ENCODE peak calls at places on chromosomes 7 and 10, in four cellular contexts. X is pancreas, D is GM13976, S is T-helper 1 cell. E is an unnamed sample.

GRCh38 chr7:138608292-138608691 is 92.9 kb downstream of the SVOPL start:
- DNase-seq in D (peak), X (no peak), S (no peak), E (no peak)

GRCh38 chr10:94104316-94105060 is 110.8 kb downstream of the PLCE1 start:
- DNase-seq in D (no peak), S (no peak), X (no peak), E (no peak)

GRCh38 chr7:54969190-54969967 is 49.4 kb upstream of the EGFR start:
- DNase-seq in D (no peak), X (no peak), S (no peak), E (no peak)

GRCh38 chr7:158684329-158684728 is 20.3 kb downstream of the NCAPG2 start:
- DNase-seq in D (no peak), X (no peak), S (no peak), E (no peak)

GRCh38 chr10:11626071-11626470 is 14.6 kb upstream of the USP6NL start:
- DNase-seq in S (no peak), X (no peak), D (no peak), E (no peak)

GRCh38 chr10:86757110-86757790 is 831 bp downstream of the BMPR1A start:
- DNase-seq in D (peak), S (no peak), X (peak), E (peak)

GRCh38 chr7:76063525-76063924 is 15.6 kb downstream of the MDH2 start:
- DNase-seq in S (no peak), D (no peak), X (peak), E (no peak)

GRCh38 chr10:60818134-60818770 is 40.0 kb downstream of the CDK1 start:
- DNase-seq in X (no peak), S (no peak), D (no peak), E (peak)

GRCh38 chr7:138442822-138443221 is 17.2 kb upstream of the TRIM24 start:
- DNase-seq in S (no peak), D (no peak), X (no peak), E (no peak)

GRCh38 chr7:142319970-142320369 is 62.1 kb upstream of the PRSS58 start:
- DNase-seq in X (no peak), D (no peak), S (no peak), E (no peak)

GRCh38 chr7:42315631-42316030 is 78.6 kb upstream of the GLI3 start:
- DNase-seq in S (no peak), D (no peak), X (no peak), E (peak)

GRCh38 chr10:73586583-73586984 is 4.6 kb downstream of the USP54 start:
- DNase-seq in D (no peak), X (no peak), S (no peak), E (peak)

GRCh38 chr7:32579776-32580175 is 84.5 kb downstream of the AVL9 start:
- DNase-seq in D (no peak), S (no peak), X (no peak), E (no peak)

GRCh38 chr10:43861966-43862751 is 213.5 kb upstream of the ZNF32 start:
- DNase-seq in S (no peak), X (no peak), D (no peak), E (peak)

GRCh38 chr10:653991-654646 is 35.3 kb downstream of the DIP2C start:
- DNase-seq in S (no peak), D (no peak), X (no peak), E (no peak)

GRCh38 chr7:7103343-7104313 is 78.7 kb upstream of the C1GALT1 start:
- DNase-seq in D (peak), S (no peak), X (peak), E (no peak)

GRCh38 chr7:47298636-47299035 is 283.3 kb downstream of the TNS3 start:
- DNase-seq in X (no peak), D (no peak), S (no peak), E (no peak)

GRCh38 chr10:810351-810846 is 120.9 kb upstream of the DIP2C start:
- DNase-seq in X (no peak), S (no peak), D (no peak), E (no peak)

GRCh38 chr7:111006691-111007090 is 84.2 kb upstream of the LRRN3 start:
- DNase-seq in S (no peak), D (no peak), X (no peak), E (no peak)

GRCh38 chr10:25059990-25060389 is 43.6 kb downstream of the THNSL1 start:
- DNase-seq in X (no peak), S (no peak), D (no peak), E (peak)

GRCh38 chr7:10797157-10797556 is 176.5 kb upstream of the PHF14 start:
- DNase-seq in D (no peak), S (no peak), X (no peak), E (no peak)

GRCh38 chr7:40885503-40885902 is 750.7 kb downstream of the SUGCT start:
- DNase-seq in D (no peak), X (no peak), S (no peak), E (peak)

GRCh38 chr7:135445690-135446089 is 64.2 kb downstream of the CNOT4 start:
- DNase-seq in S (no peak), D (no peak), X (no peak), E (no peak)

GRCh38 chr10:95445223-95445836 is 115.8 kb downstream of the SORBS1 start:
- DNase-seq in D (no peak), S (no peak), X (no peak), E (peak)

GRCh38 chr7:141742229-141742628 is 4.1 kb downstream of the SSBP1 start:
- DNase-seq in X (no peak), D (no peak), S (no peak), E (no peak)

GRCh38 chr7:155972651-155973349 is 160.5 kb upstream of the SHH start:
- DNase-seq in S (no peak), D (no peak), X (no peak), E (no peak)

GRCh38 chr7:13055732-13056369 is 368.4 kb downstream of the ARL4A start:
- DNase-seq in S (no peak), X (no peak), D (no peak), E (no peak)

GRCh38 chr7:75033064-75033463 is 40.5 kb downstream of the RCC1L start:
- DNase-seq in S (no peak), X (no peak), D (no peak), E (no peak)